ENCODE peak calls at places on chromosome 18, in eight cellular contexts. X is dermis microvascular lymphatic vessel endothelial cell; W is uterus; A is stimulated activated CD4-positive, alpha-beta T cell treated with anti-CD3 and anti-CD28 coated beads, Interleukin-2, amount 100 ng/mL, for 48 hours; I is fibroblast of villous mesenchyme; N is adrenal gland; Z is amniotic epithelial cell; E is nephron progenitor cell. L is an unnamed sample.

GRCh38 chr18:47150029-47150823 is at the start of gene HDHD2:
- DNase-seq in E (peak; percentile 88), X (peak; percentile 50), A (peak; percentile 83), Z (peak; percentile 71), N (peak; percentile 83), W (peak; percentile 66), I (peak; percentile 79), L (peak; percentile 87)

GRCh38 chr18:57220485-57220884 is 73.6 kb downstream of the BOD1L2 start:
- DNase-seq in X (no peak), I (no peak), W (no peak), E (no peak), Z (no peak), A (no peak), N (no peak), L (no peak)

GRCh38 chr18:73774836-73775509 is 372.7 kb downstream of the FBXO15 start:
- DNase-seq in Z (no peak), N (no peak), X (no peak), W (no peak), I (no peak), A (no peak), E (peak; percentile 39), L (no peak)

GRCh38 chr18:56166914-56167313 is 471.5 kb downstream of the TXNL1 start:
- DNase-seq in A (no peak), I (no peak), E (no peak), X (no peak), Z (peak; percentile 23), N (no peak), W (no peak), L (no peak)

GRCh38 chr18:3460823-3461398 is 10.9 kb downstream of the TGIF1 start:
- DNase-seq in A (no peak), N (no peak), X (no peak), Z (no peak), W (no peak), E (no peak), I (no peak), L (no peak)

GRCh38 chr18:29078272-29078671 is 901.3 kb upstream of the CDH2 start:
- DNase-seq in I (no peak), A (no peak), Z (no peak), E (no peak), X (peak; percentile 2), N (no peak), W (no peak), L (no peak)

GRCh38 chr18:26531600-26532150 is 16.7 kb downstream of the KCTD1 start:
- DNase-seq in Z (no peak), E (no peak), A (no peak), W (no peak), X (no peak), N (no peak), I (no peak), L (no peak)

GRCh38 chr18:79869591-79870368 is 72.0 kb downstream of the KCNG2 start:
- DNase-seq in W (no peak), I (no peak), N (no peak), Z (no peak), A (no peak), E (no peak), X (no peak), L (peak; percentile 53)

GRCh38 chr18:79682896-79683625 is 3.5 kb downstream of the CTDP1 start:
- DNase-seq in A (peak; percentile 62), I (no peak), W (no peak), N (no peak), Z (no peak), X (no peak), E (no peak), L (no peak)

GRCh38 chr18:55086931-55087330 is 127.7 kb upstream of the CCDC68 start:
- DNase-seq in I (no peak), A (no peak), E (no peak), W (no peak), N (no peak), Z (no peak), X (no peak), L (no peak)

GRCh38 chr18:59893971-59894370 is 5.8 kb upstream of the PMAIP1 start:
- DNase-seq in A (no peak), W (no peak), I (no peak), X (no peak), N (no peak), E (no peak), Z (no peak), L (no peak)

GRCh38 chr18:10354241-10354811 is 100.1 kb upstream of the APCDD1 start:
- DNase-seq in A (no peak), E (no peak), W (no peak), N (no peak), Z (no peak), I (no peak), X (peak; percentile 16), L (no peak)

GRCh38 chr18:31572368-31572767 is 19.3 kb upstream of the TTR start:
- DNase-seq in W (no peak), X (no peak), N (no peak), Z (no peak), A (no peak), I (no peak), E (no peak), L (no peak)

GRCh38 chr18:60975419-60975818 is 357.8 kb upstream of the CDH20 start:
- DNase-seq in N (no peak), A (no peak), X (no peak), Z (no peak), E (no peak), W (no peak), I (no peak), L (no peak)

GRCh38 chr18:58054041-58054733 is 10.2 kb downstream of the NEDD4L start:
- DNase-seq in E (no peak), X (no peak), N (no peak), W (no peak), I (peak; percentile 40), A (no peak), Z (peak; percentile 60), L (no peak)

GRCh38 chr18:76953186-76953982 is 131.0 kb downstream of the ZNF236 start:
- DNase-seq in N (peak; percentile 68), W (peak; percentile 81), X (no peak), E (no peak), I (no peak), A (no peak), Z (no peak), L (no peak)

GRCh38 chr18:70296289-70296688 is 7.4 kb downstream of the SOCS6 start:
- DNase-seq in E (no peak), I (no peak), W (no peak), N (no peak), A (no peak), X (peak; percentile 82), Z (no peak), L (no peak)

GRCh38 chr18:50632895-50633515 is 73.1 kb downstream of the MAPK4 start:
- DNase-seq in W (no peak), N (no peak), I (no peak), A (no peak), X (no peak), E (no peak), Z (no peak), L (no peak)

GRCh38 chr18:21914739-21915319 is 174.2 kb downstream of the MIB1 start:
- DNase-seq in Z (peak; percentile 81), X (peak; percentile 51), A (no peak), I (peak; percentile 56), W (no peak), E (peak; percentile 31), N (no peak), L (no peak)

GRCh38 chr18:64519191-64519590 is 370.3 kb upstream of the LINC00305 start:
- DNase-seq in E (no peak), I (no peak), A (no peak), X (no peak), Z (no peak), W (no peak), N (no peak), L (no peak)

GRCh38 chr18:79275992-79276391 is 119.7 kb upstream of the NFATC1 start:
- DNase-seq in A (peak; percentile 1), W (no peak), X (no peak), N (no peak), E (no peak), I (peak; percentile 21), Z (peak; percentile 14), L (no peak)

GRCh38 chr18:63161728-63162195 is 157.8 kb downstream of the BCL2 start:
- DNase-seq in Z (peak; percentile 97), E (no peak), X (peak; percentile 81), N (peak; percentile 58), A (peak; percentile 71), W (peak; percentile 92), I (peak; percentile 93), L (no peak)

GRCh38 chr18:10015941-10016819 is 102.4 kb downstream of the VAPA start:
- DNase-seq in Z (peak; percentile 99), E (no peak), N (no peak), X (no peak), W (peak; percentile 57), A (no peak), I (peak; percentile 100), L (no peak)

GRCh38 chr18:13453714-13454113 is 235.2 kb downstream of the LDLRAD4 start:
- DNase-seq in N (no peak), A (no peak), W (no peak), Z (no peak), I (no peak), X (no peak), E (no peak), L (peak; percentile 26)

GRCh38 chr18:57916684-57917083 is 113.6 kb upstream of the ATP8B1 start:
- DNase-seq in Z (no peak), I (no peak), N (no peak), X (no peak), E (no peak), A (no peak), W (no peak), L (no peak)

GRCh38 chr18:66439207-66439606 is 164.7 kb downstream of the CDH19 start:
- DNase-seq in E (no peak), X (no peak), A (no peak), Z (no peak), I (no peak), W (no peak), N (no peak), L (no peak)

GRCh38 chr18:59263566-59264135 is 9.6 kb downstream of the RAX start:
- DNase-seq in W (no peak), I (no peak), N (no peak), A (no peak), X (no peak), Z (no peak), E (no peak), L (no peak)

GRCh38 chr18:43578636-43579203 is 301.4 kb upstream of the SYT4 start:
- DNase-seq in N (no peak), W (no peak), X (no peak), E (no peak), A (no peak), Z (no peak), I (no peak), L (no peak)

L was measured in suprapubic skin.